ENCODE peak calls at places on chromosomes 13 and 19, in four cellular contexts. D is substantia nigra, U is IMR-90, X is lower lobe of right lung. P is an unnamed sample.

GRCh38 chr19:34345934-34346333 is 19.1 kb upstream of the GPI start:
- DNase-seq in D (peak; percentile 41), X (peak; percentile 66), U (peak; percentile 63), P (peak; percentile 76)

GRCh38 chr19:10565028-10565566 is 713 bp downstream of the KRI1 start:
- DNase-seq in X (peak; percentile 68), U (peak; percentile 21), D (no peak), P (no peak)

GRCh38 chr19:45762870-45763631 is 6.0 kb downstream of the SIX5 start:
- DNase-seq in D (no peak), U (no peak), X (no peak), P (no peak)

GRCh38 chr19:3026768-3027167 is 2.3 kb downstream of the TLE2 start:
- DNase-seq in D (no peak), U (no peak), X (no peak), P (no peak)

GRCh38 chr13:96785986-96786385 is 208.3 kb downstream of the OXGR1 start:
- DNase-seq in D (no peak), U (no peak), X (no peak), P (no peak)

GRCh38 chr13:95509521-95510315 is 42.8 kb upstream of the CLDN10 start:
- DNase-seq in D (no peak), X (no peak), U (peak; percentile 10), P (no peak)

GRCh38 chr19:16308081-16308480 is 16.5 kb upstream of the KLF2 start:
- DNase-seq in X (no peak), D (no peak), U (no peak), P (no peak)

GRCh38 chr13:82627183-82627582 is 1255.1 kb downstream of the SLITRK1 start:
- DNase-seq in D (no peak), U (peak; percentile 91), X (no peak), P (no peak)

GRCh38 chr13:100392709-100393630 is 195.6 kb downstream of the GGACT start:
- DNase-seq in D (no peak), U (peak; percentile 100), X (peak; percentile 55), P (no peak)

GRCh38 chr19:46975011-46975917 is 44.4 kb upstream of the NPAS1 start:
- DNase-seq in U (no peak), D (no peak), X (no peak), P (no peak)

GRCh38 chr13:45393941-45394570 is 24.1 kb downstream of the SLC25A30 start:
- DNase-seq in X (no peak), D (no peak), U (peak; percentile 54), P (no peak)

GRCh38 chr19:35666251-35666913 is at the start of gene UPK1A:
- DNase-seq in D (no peak), X (no peak), U (no peak), P (no peak)

GRCh38 chr19:49857834-49858590 is 7.1 kb downstream of the PTOV1 start:
- DNase-seq in X (no peak), D (no peak), U (no peak), P (no peak)

GRCh38 chr19:869245-870177 is 10.0 kb downstream of the CFD start:
- DNase-seq in D (no peak), U (peak; percentile 96), X (no peak), P (no peak)

GRCh38 chr19:54297759-54298305 is 15.1 kb downstream of the LILRA5 start:
- DNase-seq in X (no peak), U (no peak), D (no peak), P (no peak)

GRCh38 chr13:23432589-23432988 is 913 bp downstream of the SACS start:
- DNase-seq in D (no peak), X (no peak), U (peak; percentile 5), P (no peak)

GRCh38 chr13:110372676-110373075 is 65.6 kb downstream of the COL4A2 start:
- DNase-seq in D (no peak), U (no peak), X (no peak), P (no peak)

GRCh38 chr19:41547569-41547968 is 28.4 kb upstream of the CEACAM21 start:
- DNase-seq in U (no peak), D (no peak), X (no peak), P (no peak)

GRCh38 chr19:41548047-41548446 is 27.9 kb upstream of the CEACAM21 start:
- DNase-seq in X (no peak), U (no peak), D (no peak), P (no peak)

GRCh38 chr19:41551212-41551610 is 24.8 kb upstream of the CEACAM21 start:
- DNase-seq in X (no peak), U (no peak), D (no peak), P (no peak)

GRCh38 chr19:41551711-41552110 is 24.3 kb upstream of the CEACAM21 start:
- DNase-seq in U (no peak), X (no peak), D (no peak), P (no peak)

GRCh38 chr19:41548954-41549688 is 26.8 kb upstream of the CEACAM21 start:
- DNase-seq in U (no peak), X (no peak), D (no peak), P (no peak)
- H3K27ac ChIP-seq in U (no peak overlapping the region), X (peak overlapping the region; percentile 79), D (no peak overlapping the region), P (no peak overlapping the region)

GRCh38 chr13:52377898-52378297 is 28.1 kb downstream of the THSD1 start:
- DNase-seq in D (no peak), X (no peak), U (no peak), P (no peak)

GRCh38 chr13:52378312-52378711 is 27.7 kb downstream of the THSD1 start:
- DNase-seq in D (no peak), U (no peak), X (no peak), P (no peak)

GRCh38 chr13:52371736-52372247 is 34.2 kb downstream of the THSD1 start:
- DNase-seq in X (no peak), U (peak; percentile 63), D (no peak), P (no peak)

GRCh38 chr13:52374389-52374788 is 31.6 kb downstream of the THSD1 start:
- DNase-seq in X (no peak), D (no peak), U (no peak), P (no peak)

GRCh38 chr13:52374873-52375411 is 31.0 kb downstream of the THSD1 start:
- DNase-seq in D (no peak), U (no peak), X (no peak), P (no peak)
- H3K27ac ChIP-seq in D (no peak overlapping the region), U (no peak overlapping the region), X (no peak overlapping the region), P (no peak overlapping the region)

GRCh38 chr19:4598712-4599111 is 39.2 kb upstream of the SEMA6B start:
- DNase-seq in D (no peak), U (no peak), X (no peak), P (no peak)

GRCh38 chr19:4600082-4600481 is 39.2 kb upstream of the TNFAIP8L1 start:
- DNase-seq in X (no peak), U (no peak), D (no peak), P (no peak)

GRCh38 chr19:4596033-4596904 is 36.8 kb upstream of the SEMA6B start:
- DNase-seq in D (no peak), U (no peak), X (no peak), P (no peak)

GRCh38 chr19:4597278-4597974 is 37.9 kb upstream of the SEMA6B start:
- DNase-seq in U (no peak), X (no peak), D (no peak), P (no peak)

GRCh38 chr19:4597975-4598671 is 38.6 kb upstream of the SEMA6B start:
- DNase-seq in D (no peak), U (no peak), X (peak; percentile 49), P (no peak)
- H3K27ac ChIP-seq in D (no peak overlapping the region), U (no peak overlapping the region), X (no peak overlapping the region), P (no peak overlapping the region)

DNA sequence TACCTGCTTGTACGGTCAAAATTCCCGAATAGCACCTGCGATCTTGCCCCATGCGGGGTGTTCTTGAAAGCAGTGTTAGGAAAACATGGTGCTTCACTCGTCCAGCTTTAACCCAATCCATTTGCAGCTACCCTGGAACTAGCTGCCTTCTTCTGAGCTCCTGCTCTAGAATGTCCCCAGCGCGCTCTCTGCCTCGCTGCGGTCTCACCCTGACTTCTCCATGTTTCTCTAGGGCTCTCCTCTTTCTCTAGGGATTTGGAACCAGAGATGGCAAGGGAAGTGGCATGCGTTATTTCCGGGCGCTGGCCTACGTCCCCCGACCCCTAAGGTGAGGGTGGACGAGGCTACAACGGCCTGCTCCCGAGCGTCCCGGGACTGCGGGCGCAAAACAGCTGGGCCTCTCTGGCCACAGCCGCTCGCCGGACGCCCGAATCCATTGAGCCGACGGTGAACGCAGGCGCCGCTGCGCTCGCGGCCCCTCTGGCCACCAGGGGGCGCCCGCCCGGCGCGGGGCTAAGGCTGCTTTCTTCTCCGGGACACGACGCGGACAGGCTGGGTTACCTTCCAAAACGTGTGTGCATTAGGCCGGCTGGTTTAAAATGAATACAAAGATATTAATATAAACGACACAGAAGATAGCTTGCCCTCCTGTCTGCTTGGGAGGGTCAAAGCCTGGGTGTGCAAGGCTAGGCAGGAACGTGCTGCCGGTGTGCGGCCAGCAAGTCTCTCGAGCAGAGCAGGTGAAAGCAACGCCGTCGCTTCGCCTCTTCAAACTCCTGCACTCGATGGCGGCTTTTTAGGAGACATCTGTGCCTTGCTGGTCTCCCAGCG is 1.8 kb upstream of the SPRY2 start:
- DNase-seq in U (peak; percentile 66), D (peak; percentile 71), X (peak; percentile 92), P (peak; percentile 79)
- H3K27ac ChIP-seq in U (peak overlapping the region; percentile 74), D (peak overlapping the region; percentile 94), X (peak overlapping the region; percentile 98), P (peak overlapping the region; percentile 90)

GRCh38 chr13:97945792-97946419 is 7.6 kb upstream of the IPO5 start:
- DNase-seq in X (no peak), U (peak; percentile 20), D (no peak), P (no peak)
- H3K27ac ChIP-seq in X (no peak overlapping the region), U (peak overlapping the region; percentile 50), D (no peak overlapping the region), P (no peak overlapping the region)

DNA sequence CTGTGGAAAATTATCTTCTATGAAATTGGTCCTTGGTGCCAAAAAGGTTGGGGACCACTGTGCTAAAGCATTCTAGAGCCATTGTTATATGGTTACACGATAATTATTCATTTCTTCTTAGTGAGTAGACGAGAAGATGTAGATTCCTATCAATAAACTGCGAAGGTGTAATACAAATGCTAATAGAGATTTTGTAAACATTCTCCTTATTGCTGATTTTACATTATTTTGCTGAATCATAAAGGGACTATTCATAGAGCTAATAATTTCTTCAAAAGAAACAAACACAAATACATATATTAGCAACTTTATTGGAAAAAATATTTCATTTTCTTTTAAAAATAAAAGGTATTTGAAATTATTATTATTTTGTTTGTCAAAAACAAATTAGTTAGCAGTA is 823.0 kb upstream of the GPC6 start:
- DNase-seq in U (no peak), X (no peak), D (no peak), P (no peak)
- H3K27ac ChIP-seq in U (no peak overlapping the region), X (no peak overlapping the region), D (no peak overlapping the region), P (no peak overlapping the region)

GRCh38 chr19:39403331-39404312 is 3.0 kb upstream of the ZFP36 start:
- DNase-seq in D (peak; percentile 35), U (peak; percentile 99), X (peak; percentile 99), P (peak; percentile 53)

GRCh38 chr19:39402417-39403297 is 4.0 kb upstream of the ZFP36 start:
- DNase-seq in U (peak; percentile 93), X (peak; percentile 96), D (peak; percentile 35), P (peak; percentile 79)

GRCh38 chr19:39401549-39402416 is 4.9 kb upstream of the ZFP36 start:
- DNase-seq in X (peak; percentile 82), D (no peak), U (peak; percentile 89), P (no peak)

GRCh38 chr19:39399684-39400465 is 6.8 kb upstream of the ZFP36 start:
- DNase-seq in D (no peak), U (no peak), X (no peak), P (no peak)

GRCh38 chr19:39400997-39401548 is 5.6 kb upstream of the ZFP36 start:
- DNase-seq in D (no peak), X (no peak), U (no peak), P (no peak)
- H3K27ac ChIP-seq in D (peak overlapping the region; percentile 93), X (peak overlapping the region; percentile 100), U (peak overlapping the region; percentile 95), P (peak overlapping the region; percentile 92)

GRCh38 chr19:42053037-42053935 is 16.7 kb downstream of the GRIK5 start:
- DNase-seq in D (no peak), U (no peak), X (no peak), P (no peak)
- H3K27ac ChIP-seq in D (no peak overlapping the region), U (no peak overlapping the region), X (no peak overlapping the region), P (peak overlapping the region; percentile 15)

P was measured in dorsolateral prefrontal cortex.